ENCODE peak calls at places on chromosomes 11 and 22, in seven cellular contexts. B is aorta; A is cardiac muscle cell; R is CD4-positive, CD25-positive, alpha-beta regulatory T cell; J is lung; Y is gastrocnemius medialis; D is endodermal cell. Q is an unnamed sample.

GRCh38 chr11:29051935-29052334 is 943.7 kb downstream of the METTL15 start:
- DNase-seq in J (no peak), A (no peak), D (no peak), Y (no peak), B (no peak), R (no peak), Q (no peak)

GRCh38 chr11:69634069-69634468 is 6.9 kb upstream of the CCND1 start:
- DNase-seq in B (no peak), R (no peak), A (no peak), D (peak; percentile 77), J (no peak), Y (no peak), Q (no peak)

GRCh38 chr22:19172213-19173046 is 6.1 kb downstream of the SLC25A1 start:
- DNase-seq in J (no peak), R (no peak), B (no peak), A (no peak), Y (peak; percentile 26), D (no peak), Q (no peak)

GRCh38 chr11:120184371-120184945 is 26.4 kb upstream of the OAF start:
- DNase-seq in A (no peak), B (no peak), Y (peak; percentile 47), D (peak; percentile 35), R (no peak), J (no peak), Q (no peak)

GRCh38 chr22:35630387-35630793 is 13.3 kb upstream of the MB start:
- DNase-seq in B (no peak), D (peak; percentile 73), J (no peak), A (peak; percentile 69), R (no peak), Y (no peak), Q (no peak)

GRCh38 chr11:10351768-10352641 is 47.1 kb downstream of the ADM start:
- DNase-seq in A (peak; percentile 89), B (peak; percentile 59), J (peak; percentile 39), D (peak; percentile 96), Y (peak; percentile 50), R (no peak), Q (no peak)

GRCh38 chr22:23204541-23205157 is 24.3 kb downstream of the BCR start:
- DNase-seq in B (peak; percentile 83), A (no peak), R (no peak), D (no peak), J (peak; percentile 48), Y (peak; percentile 55), Q (no peak)

GRCh38 chr11:132125855-132126841 is 755.7 kb downstream of the NTM start:
- DNase-seq in D (peak; percentile 75), J (no peak), R (peak; percentile 2), A (peak; percentile 36), B (no peak), Y (peak; percentile 24), Q (no peak)

GRCh38 chr11:115185931-115186330 is 318.3 kb downstream of the CADM1 start:
- DNase-seq in B (no peak), R (no peak), Y (no peak), J (no peak), A (no peak), D (no peak), Q (no peak)

GRCh38 chr11:93100211-93100610 is 97.6 kb downstream of the SLC36A4 start:
- DNase-seq in A (peak; percentile 29), D (no peak), J (no peak), B (no peak), Y (no peak), R (no peak), Q (no peak)

GRCh38 chr11:78414321-78415051 is 3.1 kb downstream of the GAB2 start:
- DNase-seq in Y (no peak), D (no peak), B (no peak), J (no peak), A (peak; percentile 41), R (no peak), Q (no peak)

GRCh38 chr11:69013009-69013951 is at the start of gene MRGPRF:
- DNase-seq in R (no peak), B (peak; percentile 97), J (peak; percentile 63), A (peak; percentile 74), D (peak; percentile 89), Y (peak; percentile 79), Q (no peak)

GRCh38 chr11:78168539-78169477 is 19.6 kb downstream of the KCTD21 start:
- DNase-seq in B (peak; percentile 96), D (no peak), A (peak; percentile 96), R (no peak), Y (peak; percentile 77), J (peak; percentile 43), Q (no peak)

GRCh38 chr11:11113676-11114075 is 239.4 kb downstream of the CSNK2A3 start:
- DNase-seq in R (no peak), A (no peak), J (no peak), Y (no peak), D (no peak), B (no peak), Q (no peak)

GRCh38 chr11:79312591-79313267 is 128.1 kb downstream of the TENM4 start:
- DNase-seq in R (no peak), D (no peak), Y (no peak), J (no peak), A (peak; percentile 7), B (no peak), Q (no peak)

GRCh38 chr22:24185501-24186351 is 4.4 kb downstream of the SUSD2 start:
- DNase-seq in A (no peak), R (no peak), D (no peak), J (no peak), B (peak; percentile 41), Y (no peak), Q (no peak)

GRCh38 chr11:120357620-120358019 is 21.4 kb downstream of the ARHGEF12 start:
- DNase-seq in R (no peak), A (no peak), J (no peak), B (no peak), Y (no peak), D (no peak), Q (no peak)

GRCh38 chr11:57318178-57318577 is 6.6 kb downstream of the TNKS1BP1 start:
- DNase-seq in J (no peak), Y (peak; percentile 65), B (peak; percentile 36), A (peak; percentile 76), D (no peak), R (no peak), Q (no peak)

GRCh38 chr22:47918276-47918928 is 1156.0 kb downstream of the TBC1D22A start:
- DNase-seq in R (no peak), Y (no peak), D (no peak), A (no peak), J (no peak), B (no peak), Q (no peak)

GRCh38 chr11:17972987-17973386 is 39.9 kb downstream of the SERGEF start:
- DNase-seq in Y (peak; percentile 67), R (no peak), J (no peak), B (peak; percentile 75), D (peak; percentile 92), A (peak; percentile 92), Q (no peak)

GRCh38 chr22:19800761-19801244 is 40.2 kb downstream of the TBX1 start:
- DNase-seq in Y (no peak), B (no peak), J (no peak), R (no peak), A (peak; percentile 30), D (peak; percentile 82), Q (no peak)

GRCh38 chr11:71426413-71426812 is 21.8 kb downstream of the DHCR7 start:
- DNase-seq in B (no peak), D (no peak), J (no peak), Y (no peak), R (no peak), A (no peak), Q (no peak)

GRCh38 chr11:68343761-68344256 is 31.4 kb downstream of the LRP5 start:
- DNase-seq in Y (no peak), A (no peak), J (no peak), B (no peak), D (no peak), R (no peak), Q (no peak)

GRCh38 chr11:33490842-33491370 is 209.7 kb downstream of the C11orf91 start:
- DNase-seq in B (no peak), J (no peak), D (no peak), A (no peak), R (no peak), Y (no peak), Q (no peak)

GRCh38 chr22:21972293-21972779 is 10.3 kb downstream of the TOP3B start:
- DNase-seq in R (peak; percentile 20), Y (no peak), B (no peak), A (peak; percentile 49), J (no peak), D (peak; percentile 89), Q (no peak)

GRCh38 chr22:19776433-19777031 is 16.0 kb downstream of the TBX1 start:
- DNase-seq in R (no peak), D (peak; percentile 38), J (no peak), B (peak; percentile 58), Y (no peak), A (no peak), Q (no peak)

GRCh38 chr11:46366661-46367161 is 14.8 kb upstream of the MDK start:
- DNase-seq in J (no peak), B (no peak), A (no peak), D (no peak), Y (no peak), R (no peak), Q (no peak)
- H3K4me1 ChIP-seq in J (peaks cover 22% of the 10 kb centered on the region), B (no peaks in the 10 kb centered on the region), A (peaks cover 28% of the 10 kb centered on the region), D (no peaks in the 10 kb centered on the region), Y (peaks cover 52% of the 10 kb centered on the region), R (peaks cover 50% of the 10 kb centered on the region), Q (peaks cover 61% of the 10 kb centered on the region)

DNA sequence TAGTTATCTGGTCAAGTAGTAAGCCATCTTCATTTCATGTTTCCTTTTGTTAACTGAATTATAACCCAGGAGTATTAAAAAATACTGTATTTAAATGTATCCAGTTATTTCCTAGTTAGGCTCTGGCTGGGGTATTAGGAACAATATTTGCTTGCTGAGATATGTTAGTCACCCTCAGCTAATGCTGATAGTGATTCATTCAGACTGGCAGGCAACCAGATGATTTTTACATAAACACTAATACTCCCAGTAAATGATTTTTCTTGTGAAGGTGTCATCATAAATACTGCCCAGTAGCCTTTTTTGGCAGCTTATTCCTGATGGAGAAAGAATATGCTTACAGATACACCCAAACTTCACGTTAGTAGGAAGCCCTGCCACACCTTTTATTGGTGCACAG is 8.1 kb downstream of the YWHAH start:
- DNase-seq in A (peak; percentile 86), B (no peak), D (no peak), J (no peak), R (no peak), Y (no peak), Q (no peak)
- H3K36me3 ChIP-seq in A (peaks cover 10% of the 10 kb centered on the region), B (no peaks in the 10 kb centered on the region), D (peaks cover 96% of the 10 kb centered on the region), J (peaks cover 8% of the 10 kb centered on the region), R (peaks cover 28% of the 10 kb centered on the region), Y (no peaks in the 10 kb centered on the region), Q (peaks cover 12% of the 10 kb centered on the region)

DNA sequence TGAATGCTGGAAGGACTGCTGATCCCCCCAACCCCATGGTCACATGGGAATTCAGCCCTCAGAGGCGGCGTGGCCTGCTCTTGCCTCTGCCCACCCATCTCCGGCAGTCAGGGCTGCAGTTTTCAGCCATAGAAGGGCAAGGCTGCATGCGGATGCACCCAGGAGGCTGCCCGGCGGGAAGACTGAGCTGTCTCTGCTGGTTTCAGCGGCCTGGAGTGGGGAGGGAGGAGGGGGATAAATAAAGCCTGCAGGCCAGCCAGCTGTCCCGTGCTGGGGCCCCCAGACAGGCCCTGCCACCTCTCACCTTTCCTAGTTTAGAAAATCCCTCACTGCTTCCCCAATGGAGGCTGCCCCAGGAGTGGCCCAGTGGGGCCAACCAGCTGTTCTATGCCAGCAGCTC is 4.8 kb downstream of the MICALL1 start:
- DNase-seq in Y (no peak), A (no peak), D (peak; percentile 66), R (no peak), B (no peak), J (no peak), Q (no peak)
- H3K4me1 ChIP-seq in Y (no peaks in the 10 kb centered on the region), A (peaks cover 20% of the 10 kb centered on the region), D (peaks cover 12% of the 10 kb centered on the region), R (peaks cover 13% of the 10 kb centered on the region), B (no peaks in the 10 kb centered on the region), J (peaks cover 18% of the 10 kb centered on the region), Q (peaks cover 12% of the 10 kb centered on the region)

GRCh38 chr22:27892064-27892463 is 27.0 kb downstream of the PITPNB start:
- DNase-seq in R (no peak), Y (no peak), B (no peak), J (no peak), D (no peak), A (no peak), Q (no peak)
- H3K36me3 ChIP-seq in R (peaks cover 66% of the 10 kb centered on the region), Y (no peaks in the 10 kb centered on the region), B (no peaks in the 10 kb centered on the region), J (peaks cover 53% of the 10 kb centered on the region), D (peaks cover 89% of the 10 kb centered on the region), A (peaks cover 54% of the 10 kb centered on the region), Q (peaks cover 39% of the 10 kb centered on the region)